ENCODE peak calls at places on chromosomes 3 and 15, in nine cellular contexts. W is ovary, U is heart left ventricle, L is vagina, T is testis, Y is A549, R is lower leg skin, B is K562, A is esophagus squamous epithelium. Q is an unnamed sample.

GRCh38 chr15:92922405-92923002 is 22.4 kb downstream of the CHD2 start:
- DNase-seq in W (no peak), U (no peak), L (no peak), T (no peak), Y (no peak), R (no peak), B (no peak), A (no peak), Q (no peak)

GRCh38 chr3:32347286-32348125 is 44.1 kb upstream of the CMTM7 start:
- DNase-seq in W (no peak), U (peak; percentile 42), L (no peak), T (peak; percentile 23), Y (no peak), R (no peak), B (no peak), A (no peak), Q (no peak)

GRCh38 chr3:88410259-88410658 is 260.5 kb downstream of the C3orf38 start:
- DNase-seq in W (no peak), U (no peak), L (no peak), T (no peak), Y (no peak), R (no peak), B (no peak), A (no peak), Q (no peak)

GRCh38 chr3:33425456-33425855 is 14.7 kb downstream of the UBP1 start:
- DNase-seq in W (no peak), U (no peak), L (no peak), T (no peak), Y (no peak), R (no peak), B (no peak), A (no peak), Q (no peak)

GRCh38 chr15:41566121-41566885 is 7.3 kb downstream of the TYRO3 start:
- DNase-seq in W (no peak), U (no peak), L (no peak), T (no peak), Y (no peak), R (no peak), B (peak; percentile 39), A (no peak), Q (no peak)

GRCh38 chr3:57755368-57756021 is 614 bp upstream of the SLMAP start:
- DNase-seq in W (no peak), U (peak; percentile 46), L (no peak), T (peak; percentile 80), Y (peak; percentile 63), R (peak; percentile 41), B (peak; percentile 51), A (no peak), Q (peak; percentile 32)

GRCh38 chr3:160402249-160403027 is 3.0 kb downstream of the SMC4 start:
- DNase-seq in W (no peak), U (no peak), L (no peak), T (no peak), Y (no peak), R (no peak), B (no peak), A (no peak), Q (no peak)

GRCh38 chr15:43511012-43511885 is 6.2 kb upstream of the MAP1A start:
- DNase-seq in W (no peak), U (no peak), L (no peak), T (peak; percentile 66), Y (peak; percentile 52), R (no peak), B (peak; percentile 43), A (no peak), Q (no peak)

GRCh38 chr15:51889486-51889885 is 60.0 kb downstream of the TMOD3 start:
- DNase-seq in W (no peak), U (no peak), L (no peak), T (no peak), Y (no peak), R (no peak), B (no peak), A (no peak), Q (no peak)

GRCh38 chr15:54159044-54159443 is 180.8 kb downstream of the UNC13C start:
- DNase-seq in W (no peak), U (no peak), L (no peak), T (no peak), Y (no peak), R (no peak), B (no peak), A (no peak), Q (no peak)

GRCh38 chr3:13022348-13023250 is 50.6 kb downstream of the IQSEC1 start:
- DNase-seq in W (peak; percentile 90), U (peak; percentile 92), L (no peak), T (peak; percentile 53), Y (peak; percentile 42), R (no peak), B (no peak), A (no peak), Q (peak; percentile 58)

GRCh38 chr3:72041531-72041930 is 256.6 kb upstream of the PROK2 start:
- DNase-seq in W (peak; percentile 49), U (no peak), L (no peak), T (peak; percentile 68), Y (no peak), R (no peak), B (no peak), A (no peak), Q (no peak)

DNA sequence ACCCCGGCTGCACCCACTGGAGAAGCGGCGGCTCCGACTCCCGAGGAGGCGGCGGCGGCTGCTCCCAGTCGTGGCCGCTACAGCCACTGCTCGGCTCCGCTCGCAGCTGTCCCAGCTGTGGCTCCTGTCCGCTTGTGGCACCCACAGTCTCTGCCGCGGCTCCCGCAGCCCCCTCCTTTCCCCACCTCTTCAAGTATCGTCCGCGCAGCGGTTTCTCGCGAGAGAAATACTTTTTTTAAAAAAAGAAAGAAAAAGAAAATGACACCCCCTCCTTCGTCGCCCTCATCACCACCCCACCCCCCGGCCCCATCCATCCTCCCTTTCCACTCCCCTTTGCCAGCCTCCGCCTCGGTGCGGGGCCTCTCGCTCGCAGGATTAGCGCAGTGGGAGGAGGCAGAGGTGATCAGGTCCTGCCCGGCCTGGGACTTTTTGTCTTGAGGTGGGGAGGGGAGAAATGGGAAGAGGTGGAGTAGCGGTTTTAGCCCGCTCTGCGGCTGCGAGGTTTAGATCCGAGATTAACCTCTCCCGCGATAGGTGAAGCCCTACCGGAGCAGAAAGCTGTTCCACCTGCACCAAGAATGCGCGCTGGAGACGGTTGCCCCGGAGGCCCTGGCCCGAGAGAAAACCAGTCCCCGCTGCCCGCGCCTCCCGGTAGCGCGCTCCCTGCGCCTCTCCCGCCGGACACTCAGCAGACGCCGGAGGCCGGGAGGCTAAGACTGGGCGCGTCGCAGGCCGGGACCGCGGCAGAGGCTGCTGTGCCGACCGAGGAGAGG is at the start of gene FBN1:
- DNase-seq in W (peak; percentile 87), U (peak; percentile 74), L (no peak), T (peak; percentile 84), Y (peak; percentile 67), R (peak; percentile 61), B (no peak), A (peak; percentile 1), Q (peak; percentile 75)
- TF ChIP-seq POLR2A in W (peak; percentile 77), U (peak; percentile 74), L (no peak), T (peak; percentile 62), Y (peak; percentile 43), R (peak; percentile 61), B (no peak), A (peak; percentile 68), Q (peak; percentile 75)

GRCh38 chr3:49673715-49674490 is at the start of gene APEH:
- DNase-seq in W (peak; percentile 95), U (peak; percentile 99), L (peak; percentile 95), T (peak; percentile 97), Y (peak; percentile 98), R (peak; percentile 93), B (peak; percentile 96), A (no peak), Q (peak; percentile 98)
- TF ChIP-seq POLR2A in W (peak; percentile 58), U (peak; percentile 78), L (no peak), T (peak; percentile 54), Y (peak; percentile 51), R (no peak), B (peak; percentile 80), A (peak; percentile 79), Q (peak; percentile 31)

GRCh38 chr3:127757979-127758378 is 64.3 kb downstream of the MGLL start:
- DNase-seq in W (no peak), U (no peak), L (no peak), T (no peak), Y (no peak), R (no peak), B (no peak), A (no peak), Q (no peak)

GRCh38 chr3:127753898-127754410 is 68.4 kb downstream of the MGLL start:
- DNase-seq in W (no peak), U (no peak), L (no peak), T (no peak), Y (no peak), R (no peak), B (no peak), A (no peak), Q (no peak)

GRCh38 chr3:127754411-127755304 is 67.7 kb downstream of the MGLL start:
- DNase-seq in W (no peak), U (no peak), L (no peak), T (no peak), Y (no peak), R (no peak), B (no peak), A (no peak), Q (no peak)

GRCh38 chr3:127753338-127753737 is 69.0 kb downstream of the MGLL start:
- DNase-seq in W (no peak), U (no peak), L (no peak), T (no peak), Y (no peak), R (no peak), B (no peak), A (no peak), Q (no peak)

DNA sequence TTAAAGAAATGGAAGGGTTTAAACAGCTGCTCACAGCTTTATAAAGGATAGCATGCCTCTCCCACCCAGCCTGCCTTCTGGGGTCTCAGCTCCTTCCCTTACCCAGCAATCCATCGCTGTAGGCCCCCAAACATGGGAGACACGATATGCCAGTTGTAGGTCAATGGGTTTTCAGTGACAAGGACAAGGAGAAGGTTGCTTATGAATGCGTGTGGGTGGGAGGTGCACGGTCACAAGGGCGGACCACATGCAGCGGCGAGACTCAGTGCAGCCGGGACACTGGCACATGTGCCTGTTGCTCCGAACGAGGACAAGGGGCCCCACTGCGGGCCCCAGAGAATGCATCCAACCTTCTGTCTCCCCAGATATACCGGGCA is 67.0 kb downstream of the MGLL start:
- DNase-seq in W (no peak), U (no peak), L (no peak), T (no peak), Y (no peak), R (no peak), B (no peak), A (no peak), Q (no peak)
- TF ChIP-seq POLR2A in W (no peak), U (no peak), L (no peak), T (no peak), Y (no peak), R (no peak), B (no peak), A (no peak), Q (no peak)

DNA sequence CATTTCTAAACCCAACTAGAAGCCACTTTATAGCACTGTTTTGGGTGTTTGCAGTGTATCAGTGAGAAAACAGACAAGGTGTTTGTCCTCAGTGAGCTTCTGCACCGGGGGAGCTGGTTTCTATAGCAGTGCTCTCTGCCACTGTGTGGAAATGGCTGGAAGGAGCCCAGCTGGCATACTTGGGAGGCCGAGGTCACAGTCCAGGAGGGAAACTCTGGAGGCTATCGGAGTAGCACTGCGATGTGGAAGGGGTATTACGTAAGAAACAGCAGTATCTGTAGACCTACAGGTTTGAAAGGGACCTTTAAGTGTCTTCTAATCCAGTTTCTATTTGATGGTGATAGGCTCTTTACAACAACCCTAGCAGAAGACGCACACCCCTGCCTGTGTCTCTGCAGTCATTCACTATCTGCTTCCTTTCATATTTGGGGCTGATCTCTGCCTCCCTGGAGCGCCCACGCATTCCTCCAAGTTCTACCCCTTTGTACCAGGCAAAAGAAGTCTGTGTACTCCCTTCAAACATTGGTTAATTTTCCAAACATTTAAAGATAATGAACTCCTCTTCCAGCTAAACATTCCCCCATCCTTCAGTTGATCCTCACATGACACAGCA is 87.4 kb upstream of the ADAMTS17 start:
- DNase-seq in W (peak; percentile 60), U (peak; percentile 46), L (no peak), T (peak; percentile 41), Y (no peak), R (no peak), B (no peak), A (no peak), Q (no peak)
- TF ChIP-seq POLR2A in W (no peak), U (no peak), L (no peak), T (no peak), Y (no peak), R (no peak), B (no peak), A (no peak), Q (no peak)